ENCODE peak calls at places on chromosomes 2 and 18, in four cellular contexts. T, X, N and I are unnamed samples.

GRCh38 chr18:62634471-62634870 is 80.9 kb upstream of the PHLPP1 start:
- DNase-seq in T (no peak), X (no peak), N (no peak), I (no peak)

GRCh38 chr2:126890136-126890961 is 8.3 kb upstream of the TEX51 start:
- DNase-seq in T (no peak), X (no peak), N (no peak), I (no peak)

GRCh38 chr2:12719400-12720104 is 2.8 kb downstream of the TRIB2 start:
- DNase-seq in T (no peak), X (no peak), N (no peak), I (no peak)

GRCh38 chr2:135840601-135841000 is 3.6 kb upstream of the LCT start:
- DNase-seq in T (no peak), X (no peak), N (no peak), I (no peak)

GRCh38 chr2:134865388-134865787 is 27.0 kb downstream of the ACMSD start:
- DNase-seq in T (no peak), X (no peak), N (no peak), I (no peak)

GRCh38 chr2:33322099-33322498 is 154.3 kb upstream of the RASGRP3 start:
- DNase-seq in T (no peak), X (no peak), N (no peak), I (no peak)

GRCh38 chr18:36454848-36455458 is 157.4 kb downstream of the FHOD3 start:
- DNase-seq in T (no peak), X (no peak), N (no peak), I (no peak)

GRCh38 chr2:62505109-62505508 is 886 bp downstream of the TMEM17 start:
- DNase-seq in T (no peak), X (no peak), N (peak; percentile 15), I (no peak)

GRCh38 chr2:113080134-113080533 is 12.4 kb downstream of the IL1F10 start:
- DNase-seq in T (no peak), X (peak; percentile 29), N (peak; percentile 64), I (peak; percentile 54)

GRCh38 chr2:239223029-239223329 is 177.8 kb downstream of the HDAC4 start:
- DNase-seq in T (no peak), X (no peak), N (no peak), I (no peak)

GRCh38 chr2:200966770-200967169 is 3.3 kb upstream of the ORC2 start:
- DNase-seq in T (no peak), X (no peak), N (peak; percentile 35), I (no peak)

GRCh38 chr2:215880970-215881369 is 132.4 kb downstream of the MREG start:
- DNase-seq in T (no peak), X (no peak), N (peak; percentile 20), I (no peak)

GRCh38 chr2:136238552-136239346 is 120.8 kb upstream of the CXCR4 start:
- DNase-seq in T (no peak), X (peak; percentile 66), N (no peak), I (peak; percentile 81)

GRCh38 chr2:46981662-46982351 is 66.2 kb upstream of the MCFD2 start:
- DNase-seq in T (no peak), X (no peak), N (peak; percentile 54), I (no peak)

GRCh38 chr2:151261240-151261976 is at the start of gene RBM43:
- DNase-seq in T (peak; percentile 88), X (peak; percentile 87), N (peak; percentile 93), I (peak; percentile 68)

GRCh38 chr2:23286765-23287155 is 98.2 kb upstream of the KLHL29 start:
- DNase-seq in T (peak; percentile 38), X (no peak), N (no peak), I (no peak)

GRCh38 chr2:56130463-56131070 is 53.2 kb upstream of the CCDC85A start:
- DNase-seq in T (no peak), X (no peak), N (peak; percentile 29), I (peak; percentile 77)

GRCh38 chr2:61759718-61760117 is 94.1 kb downstream of the FAM161A start:
- DNase-seq in T (no peak), X (no peak), N (no peak), I (no peak)

GRCh38 chr2:147634801-147635200 is 210.0 kb upstream of the ACVR2A start:
- DNase-seq in T (no peak), X (no peak), N (no peak), I (no peak)

GRCh38 chr2:146806295-146807005 is 1038.4 kb upstream of the ACVR2A start:
- DNase-seq in T (no peak), X (no peak), N (no peak), I (no peak)

GRCh38 chr2:226893206-226893605 is 57.4 kb downstream of the RHBDD1 start:
- DNase-seq in T (no peak), X (no peak), N (no peak), I (no peak)

GRCh38 chr2:39487398-39488250 is 50.5 kb upstream of the MAP4K3 start:
- DNase-seq in T (no peak), X (no peak), N (no peak), I (no peak)

GRCh38 chr2:67719351-67719750 is 322.2 kb downstream of the ETAA1 start:
- DNase-seq in T (no peak), X (no peak), N (no peak), I (no peak)

GRCh38 chr2:25076749-25077148 is 34.9 kb downstream of the EFR3B start:
- DNase-seq in T (no peak), X (no peak), N (no peak), I (peak; percentile 74)

GRCh38 chr2:9152975-9153402 is 53.6 kb upstream of the ASAP2 start:
- DNase-seq in T (no peak), X (no peak), N (no peak), I (peak; percentile 42)

GRCh38 chr2:130261970-130262760 is 63.9 kb upstream of the TUBA3E start:
- DNase-seq in T (no peak), X (no peak), N (no peak), I (no peak)

GRCh38 chr2:60516383-60516811 is 37.1 kb downstream of the BCL11A start:
- DNase-seq in T (no peak), X (no peak), N (no peak), I (no peak)

GRCh38 chr2:31962757-31963361 is 47.9 kb downstream of the MEMO1 start:
- DNase-seq in T (peak; percentile 26), X (no peak), N (no peak), I (no peak)

GRCh38 chr2:59182249-59182648 is 941.1 kb upstream of the FANCL start:
- DNase-seq in T (no peak), X (no peak), N (peak; percentile 54), I (peak; percentile 68)

GRCh38 chr2:57943271-57943670 is 103.3 kb upstream of the VRK2 start:
- DNase-seq in T (no peak), X (no peak), N (no peak), I (no peak)

GRCh38 chr2:23604731-23605130 is 219.8 kb downstream of the KLHL29 start:
- DNase-seq in T (no peak), X (no peak), N (no peak), I (no peak)

GRCh38 chr2:202909394-202910192 is 1.9 kb downstream of the WDR12 start:
- DNase-seq in T (no peak), X (no peak), N (no peak), I (no peak)

GRCh38 chr2:241965931-241966412 is 96.4 kb downstream of the RTP5 start:
- DNase-seq in T (no peak), X (peak; percentile 65), N (peak; percentile 63), I (no peak)

GRCh38 chr18:76430636-76431035 is 64.4 kb downstream of the ZNF516 start:
- DNase-seq in T (no peak), X (no peak), N (no peak), I (no peak)

GRCh38 chr2:64730551-64731305 is 77.0 kb upstream of the SERTAD2 start:
- DNase-seq in T (peak; percentile 38), X (peak; percentile 66), N (no peak), I (no peak)

GRCh38 chr2:188292446-188293239 is 969 bp downstream of the GULP1 start:
- DNase-seq in T (peak; percentile 68), X (peak; percentile 17), N (peak; percentile 41), I (peak; percentile 73)

GRCh38 chr2:239241431-239241830 is 159.4 kb downstream of the HDAC4 start:
- DNase-seq in T (no peak), X (no peak), N (no peak), I (no peak)

GRCh38 chr2:69628325-69629038 is 15.1 kb downstream of the AAK1 start:
- DNase-seq in T (no peak), X (no peak), N (no peak), I (no peak)

GRCh38 chr18:741931-742512 is 29.6 kb upstream of the ENOSF1 start:
- DNase-seq in T (no peak), X (no peak), N (peak; percentile 69), I (no peak)
- TF ChIP-seq CTCF in T (peak; percentile 87), X (peak; percentile 89), N (peak; percentile 92), I (peak; percentile 33)

DNA sequence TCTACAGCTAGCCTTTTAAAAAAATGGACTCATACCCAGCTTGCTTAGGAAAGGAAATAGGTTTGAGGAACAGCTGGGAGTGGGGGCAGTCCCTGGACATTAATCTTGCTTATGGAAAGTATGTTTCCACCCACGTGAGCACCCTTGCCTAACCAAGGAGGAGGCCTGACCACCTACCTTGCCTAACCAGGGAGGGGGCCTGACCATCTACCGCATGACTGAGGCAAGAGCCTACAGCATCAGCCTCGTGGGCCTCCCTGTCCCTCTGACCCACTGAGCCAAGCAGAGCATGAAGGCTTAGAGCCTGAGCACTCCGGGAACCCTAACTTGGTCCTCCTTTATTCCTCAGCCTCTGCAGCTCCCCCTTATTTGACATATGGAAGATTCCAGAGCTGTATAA is 20.2 kb downstream of the PRKAG3 start:
- DNase-seq in T (no peak), X (no peak), N (no peak), I (no peak)
- H3K9me3 ChIP-seq in T (no peaks in the 10 kb centered on the region), X (no peaks in the 10 kb centered on the region), N (no peaks in the 10 kb centered on the region), I (no peaks in the 10 kb centered on the region)

GRCh38 chr2:175181104-175181876 is at the start of gene ATP5MC3:
- DNase-seq in T (peak; percentile 95), X (peak; percentile 92), N (peak; percentile 98), I (peak; percentile 96)
- TF ChIP-seq CTCF in T (peak; percentile 33), X (no peak), N (no peak), I (peak; percentile 2)

DNA sequence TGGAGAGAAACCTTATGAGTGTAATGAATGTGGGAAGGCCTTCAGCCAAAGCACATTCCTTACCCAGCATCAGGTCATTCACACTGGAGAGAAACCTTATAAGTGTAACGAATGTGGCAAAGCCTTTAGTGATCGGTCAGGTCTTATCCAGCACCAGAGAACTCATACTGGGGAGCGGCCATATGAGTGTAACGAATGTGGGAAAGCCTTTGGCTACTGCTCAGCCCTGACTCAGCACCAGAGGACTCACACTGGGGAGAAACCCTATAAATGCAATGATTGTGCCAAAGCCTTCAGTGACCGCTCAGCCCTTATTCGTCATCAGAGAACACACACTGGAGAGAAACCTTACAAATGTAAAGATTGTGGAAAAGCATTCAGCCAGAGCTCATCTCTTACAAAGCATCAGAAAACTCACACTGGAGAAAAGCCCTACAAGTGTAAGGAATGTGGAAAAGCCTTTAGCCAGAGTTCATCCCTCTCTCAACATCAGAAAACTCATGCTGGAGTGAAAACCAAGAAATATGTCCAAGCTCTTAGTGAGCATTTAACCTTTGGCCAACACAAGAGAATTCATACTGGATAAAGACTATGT is 7.8 kb downstream of the ZNF892 start:
- DNase-seq in T (no peak), X (no peak), N (no peak), I (no peak)
- H3K9me3 ChIP-seq in T (peaks cover 100% of the 10 kb centered on the region), X (peaks cover 76% of the 10 kb centered on the region), N (peaks cover 9% of the 10 kb centered on the region), I (peaks cover 55% of the 10 kb centered on the region)